ENCODE peak calls at places on chromosomes 1 and 21, in seven cellular contexts. A, Z, X, N, Y, V and R are unnamed samples. For H3K9me3, the result is how much of the 10 kb centered on the place peaks cover.

GRCh38 chr1:32967863-32968571 is 3.4 kb upstream of the RNF19B start:
- DNase-seq in X (no peak), A (no peak), Z (no peak), V (no peak), N (no peak), Y (no peak), R (no peak)

GRCh38 chr1:209106237-209106741 is 477.2 kb upstream of the CAMK1G start:
- DNase-seq in Z (peak), N (no peak), X (no peak), A (no peak), V (no peak), Y (no peak), R (no peak)

GRCh38 chr1:52602328-52603300 is at the start of gene GPX7:
- DNase-seq in N (peak), X (peak), Z (peak), V (peak), Y (no peak), A (peak), R (peak)

GRCh38 chr1:246364415-246364941 is 142.6 kb downstream of the SMYD3 start:
- DNase-seq in N (no peak), Y (no peak), X (no peak), A (no peak), V (no peak), Z (no peak), R (no peak)

GRCh38 chr1:154846921-154847442 is 23.1 kb downstream of the KCNN3 start:
- DNase-seq in V (no peak), A (no peak), X (peak), Y (no peak), Z (no peak), N (no peak), R (no peak)

GRCh38 chr1:63717511-63718120 is 56.2 kb upstream of the ROR1 start:
- DNase-seq in X (no peak), A (no peak), V (no peak), Z (no peak), Y (no peak), N (no peak), R (no peak)

GRCh38 chr21:44407493-44407892 is 47.8 kb upstream of the LRRC3 start:
- DNase-seq in A (no peak), Z (no peak), X (no peak), V (no peak), N (no peak), Y (no peak), R (no peak)

GRCh38 chr1:166353162-166353561 is 186.4 kb upstream of the FAM78B start:
- DNase-seq in N (no peak), Z (no peak), X (no peak), Y (no peak), A (no peak), V (no peak), R (no peak)

GRCh38 chr1:248828845-248829244 is 3.1 kb upstream of the SH3BP5L start:
- DNase-seq in N (no peak), V (no peak), A (no peak), Z (no peak), X (no peak), Y (no peak), R (no peak)

GRCh38 chr1:154478639-154479038 is 23.4 kb upstream of the TDRD10 start:
- DNase-seq in N (no peak), Z (peak), A (no peak), V (no peak), X (no peak), Y (no peak), R (no peak)

GRCh38 chr1:19758227-19758830 is 41.4 kb downstream of the TMCO4 start:
- DNase-seq in Z (peak), V (no peak), A (no peak), N (no peak), Y (no peak), X (no peak), R (no peak)

GRCh38 chr1:202627841-202628565 is 82.3 kb downstream of the SYT2 start:
- DNase-seq in Y (no peak), X (peak), A (no peak), N (no peak), V (no peak), Z (no peak), R (no peak)

GRCh38 chr21:39120876-39121599 is 62.2 kb downstream of the PSMG1 start:
- DNase-seq in Z (no peak), N (no peak), A (no peak), Y (no peak), X (no peak), V (no peak), R (no peak)

GRCh38 chr1:14037101-14037807 is 337.3 kb downstream of the PRDM2 start:
- DNase-seq in A (no peak), N (no peak), Z (peak), Y (no peak), V (no peak), X (no peak), R (no peak)

GRCh38 chr1:34754878-34755637 is at the start of gene GJB5:
- DNase-seq in N (no peak), X (no peak), V (no peak), A (no peak), Z (no peak), Y (no peak), R (no peak)

GRCh38 chr1:241411056-241411775 is 54.2 kb upstream of the RGS7 start:
- DNase-seq in X (no peak), A (no peak), V (no peak), Z (no peak), Y (no peak), N (no peak), R (no peak)

GRCh38 chr1:234579967-234580366 is 30.0 kb downstream of the IRF2BP2 start:
- DNase-seq in Z (no peak), N (no peak), A (no peak), Y (no peak), V (no peak), X (no peak), R (no peak)

GRCh38 chr21:36948686-36949085 is 17.8 kb downstream of the HLCS start:
- DNase-seq in A (no peak), X (no peak), N (no peak), Y (no peak), Z (no peak), V (no peak), R (no peak)

GRCh38 chr1:205543351-205544305 is 39.2 kb downstream of the CDK18 start:
- DNase-seq in Z (no peak), V (no peak), Y (peak), A (peak), X (peak), N (peak), R (no peak)

GRCh38 chr1:19045898-19046889 is 89.7 kb upstream of the IFFO2 start:
- DNase-seq in A (no peak), Y (no peak), X (no peak), V (no peak), Z (no peak), N (no peak), R (no peak)

GRCh38 chr1:15007368-15007767 is 146.2 kb upstream of the TMEM51 start:
- DNase-seq in Y (no peak), Z (no peak), N (no peak), X (no peak), A (no peak), V (no peak), R (no peak)

GRCh38 chr1:91804546-91805023 is 81.4 kb downstream of the TGFBR3 start:
- DNase-seq in X (no peak), A (no peak), N (no peak), V (peak), Z (no peak), Y (no peak), R (peak)

GRCh38 chr21:38303300-38303699 is 46.5 kb downstream of the KCNJ15 start:
- DNase-seq in Y (peak), A (no peak), X (peak), Z (no peak), N (no peak), V (no peak), R (no peak)

GRCh38 chr1:197638316-197638715 is 137.0 kb downstream of the DENND1B start:
- DNase-seq in Y (no peak), Z (no peak), V (no peak), N (no peak), A (no peak), X (no peak), R (no peak)

GRCh38 chr1:234602334-234603220 is 7.4 kb downstream of the IRF2BP2 start:
- DNase-seq in A (no peak), Y (peak), X (no peak), Z (no peak), N (no peak), V (no peak), R (no peak)

GRCh38 chr1:235557495-235557894 is 53.2 kb upstream of the B3GALNT2 start:
- DNase-seq in V (no peak), X (no peak), Z (no peak), A (peak), Y (no peak), N (no peak), R (no peak)

GRCh38 chr1:194289569-194290266 is 1103.3 kb upstream of the B3GALT2 start:
- DNase-seq in N (no peak), Z (peak), V (peak), A (no peak), X (no peak), Y (no peak), R (peak)

GRCh38 chr1:227793948-227794812 is 21.3 kb upstream of the PRSS38 start:
- DNase-seq in Z (no peak), V (no peak), X (peak), Y (peak), A (peak), N (peak), R (no peak)

GRCh38 chr1:14328687-14329086 is 269.8 kb upstream of the KAZN start:
- DNase-seq in Y (no peak), X (no peak), N (no peak), Z (no peak), V (no peak), A (no peak), R (no peak)

GRCh38 chr1:44672254-44672955 is 1.9 kb downstream of the TMEM53 start:
- DNase-seq in N (peak), V (no peak), A (no peak), Y (no peak), Z (no peak), X (no peak), R (no peak)

DNA sequence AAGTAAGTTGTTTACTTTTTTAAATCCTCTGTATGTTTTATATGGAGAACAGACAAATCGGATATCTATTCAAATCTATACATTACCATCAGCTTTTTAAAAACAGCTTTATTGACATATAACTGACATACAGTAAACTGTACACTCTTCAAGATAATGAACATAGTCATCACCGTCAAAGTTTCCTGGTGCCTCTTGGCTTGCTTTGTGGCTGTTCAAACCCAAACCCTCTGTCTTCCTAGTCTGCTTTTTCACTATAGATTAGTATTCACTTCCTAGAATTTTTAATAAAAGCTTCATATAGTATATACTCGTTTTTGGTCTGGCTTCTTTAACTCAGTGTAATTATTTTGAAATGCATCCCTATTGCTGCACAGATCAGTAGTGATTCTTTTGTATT is 56.4 kb upstream of the TPTE start:
- DNase-seq in N (no peak), Z (no peak), Y (no peak), X (no peak), A (no peak), V (no peak), R (no peak)
- H3K9me3 ChIP-seq in N (under half), Z (under half), Y (under half), X (under half), A (under half), V (under half), R (under half)

GRCh38 chr1:143610196-143610595 is 361.6 kb downstream of the FAM72C start:
- DNase-seq in X (no peak), V (no peak), Z (no peak), Y (no peak), A (no peak), N (no peak), R (no peak)

DNA sequence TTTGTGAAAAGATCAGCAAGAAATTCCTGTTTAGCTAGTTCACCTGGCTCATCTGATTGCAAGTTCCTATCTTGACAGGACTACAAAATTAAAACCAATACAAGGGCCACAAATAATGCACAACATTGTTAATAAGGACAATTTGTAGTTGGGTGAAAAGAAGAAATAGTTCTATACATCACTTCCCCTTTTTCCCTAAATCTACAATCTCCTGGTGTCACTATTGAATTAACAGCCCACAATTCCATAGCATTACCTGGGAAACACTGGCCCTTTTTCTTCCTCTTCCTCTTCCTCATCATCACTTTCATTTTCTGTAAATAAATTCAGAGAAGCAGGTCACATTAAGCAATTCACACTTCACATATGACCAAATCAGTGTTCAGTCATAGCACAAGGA is 366.9 kb downstream of the FAM72C start:
- DNase-seq in N (no peak), A (no peak), X (no peak), Z (no peak), V (no peak), Y (no peak), R (no peak)
- H3K9me3 ChIP-seq in N (under half), A (under half), X (under half), Z (under half), V (under half), Y (under half), R (under half)

DNA sequence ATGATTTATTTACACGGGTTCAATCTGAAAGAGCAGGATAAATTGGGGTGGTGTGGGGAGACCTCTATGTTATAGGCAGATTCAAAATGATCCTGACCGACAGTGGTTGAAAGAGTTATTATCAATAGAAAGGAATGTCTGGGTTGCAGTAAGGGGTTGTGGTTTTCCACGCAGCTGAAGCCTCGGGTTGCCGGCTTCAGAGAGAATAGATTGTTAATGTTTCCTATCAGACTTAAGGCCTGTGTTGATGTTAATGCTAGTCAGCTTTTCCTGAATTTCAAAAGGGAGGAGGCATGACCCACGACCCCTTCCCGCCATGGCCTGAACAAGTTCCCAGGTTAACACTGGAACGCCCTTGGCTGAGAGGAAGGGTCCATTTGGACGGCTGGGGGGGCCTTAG is 2.2 kb upstream of the UBE2J2 start:
- DNase-seq in V (no peak), X (no peak), N (no peak), Z (no peak), Y (no peak), A (no peak), R (no peak)
- H3K9me3 ChIP-seq in V (under half), X (under half), N (under half), Z (under half), Y (under half), A (under half), R (under half)

GRCh38 chr1:164184273-164184672 is 374.7 kb upstream of the PBX1 start:
- DNase-seq in Z (no peak), V (no peak), X (no peak), A (no peak), Y (no peak), N (no peak), R (no peak)

GRCh38 chr1:164180824-164181223 is 378.2 kb upstream of the PBX1 start:
- DNase-seq in Y (no peak), X (no peak), A (no peak), V (no peak), Z (no peak), N (no peak), R (no peak)
- H3K9me3 ChIP-seq in Y (under half), X (under half), A (under half), V (under half), Z (under half), N (under half), R (under half)

GRCh38 chr1:9651565-9652378 is at the start of gene PIK3CD:
- DNase-seq in V (peak), N (no peak), X (peak), Z (no peak), A (peak), Y (no peak), R (peak)
- H3K9me3 ChIP-seq in V (under half), N (under half), X (under half), Z (under half), A (under half), Y (under half), R (under half)

GRCh38 chr1:238823416-238823815 is 563.0 kb upstream of the CHRM3 start:
- DNase-seq in X (no peak), Z (peak), N (no peak), V (no peak), A (no peak), Y (no peak), R (no peak)
- H3K9me3 ChIP-seq in X (under half), Z (under half), N (under half), V (under half), A (under half), Y (under half), R (under half)

DNA sequence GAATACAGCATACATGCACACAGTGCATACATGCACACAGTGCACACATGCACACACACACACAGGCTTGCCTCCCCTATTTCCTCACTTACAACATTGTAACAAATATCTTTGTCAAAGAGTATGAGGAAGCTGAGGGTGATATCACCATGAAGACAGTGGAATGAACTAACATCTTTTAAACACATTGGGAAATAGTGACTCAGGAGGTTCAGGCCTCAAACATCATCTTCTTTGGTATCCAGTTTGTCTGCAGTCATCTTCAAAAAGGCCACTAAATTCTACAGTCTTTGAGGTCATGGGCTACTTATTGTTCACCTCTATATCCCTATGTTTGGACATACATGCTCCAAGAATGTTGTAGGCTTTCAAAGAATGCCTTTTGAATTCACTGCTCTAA is 2.1 kb upstream of the LCE2B start:
- DNase-seq in N (no peak), A (no peak), Y (no peak), X (no peak), V (no peak), Z (peak), R (no peak)
- H3K9me3 ChIP-seq in N (under half), A (under half), Y (under half), X (under half), V (under half), Z (under half), R (under half)

DNA sequence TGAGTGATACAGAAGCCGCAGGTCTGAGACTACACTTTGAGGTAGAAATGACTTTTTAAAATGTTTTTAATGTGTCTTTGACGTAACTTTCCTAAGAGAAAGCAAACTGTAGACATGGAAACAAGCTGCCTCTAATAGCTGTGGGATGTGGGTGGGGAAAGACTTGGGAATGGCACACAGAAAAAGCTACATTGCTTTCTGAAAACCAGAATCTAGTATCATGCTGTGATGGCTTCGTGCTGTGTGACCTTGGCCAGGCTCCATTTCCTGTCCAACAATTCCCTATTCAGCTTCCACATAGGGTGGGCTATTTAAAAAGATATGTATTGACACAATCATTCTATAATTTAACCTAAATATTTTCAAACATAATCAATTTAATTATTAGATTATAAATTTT is 909.1 kb downstream of the NCAM2 start:
- DNase-seq in V (no peak), X (no peak), A (peak), N (no peak), Z (no peak), Y (no peak), R (no peak)
- H3K9me3 ChIP-seq in V (under half), X (under half), A (under half), N (under half), Z (under half), Y (under half), R (under half)

DNA sequence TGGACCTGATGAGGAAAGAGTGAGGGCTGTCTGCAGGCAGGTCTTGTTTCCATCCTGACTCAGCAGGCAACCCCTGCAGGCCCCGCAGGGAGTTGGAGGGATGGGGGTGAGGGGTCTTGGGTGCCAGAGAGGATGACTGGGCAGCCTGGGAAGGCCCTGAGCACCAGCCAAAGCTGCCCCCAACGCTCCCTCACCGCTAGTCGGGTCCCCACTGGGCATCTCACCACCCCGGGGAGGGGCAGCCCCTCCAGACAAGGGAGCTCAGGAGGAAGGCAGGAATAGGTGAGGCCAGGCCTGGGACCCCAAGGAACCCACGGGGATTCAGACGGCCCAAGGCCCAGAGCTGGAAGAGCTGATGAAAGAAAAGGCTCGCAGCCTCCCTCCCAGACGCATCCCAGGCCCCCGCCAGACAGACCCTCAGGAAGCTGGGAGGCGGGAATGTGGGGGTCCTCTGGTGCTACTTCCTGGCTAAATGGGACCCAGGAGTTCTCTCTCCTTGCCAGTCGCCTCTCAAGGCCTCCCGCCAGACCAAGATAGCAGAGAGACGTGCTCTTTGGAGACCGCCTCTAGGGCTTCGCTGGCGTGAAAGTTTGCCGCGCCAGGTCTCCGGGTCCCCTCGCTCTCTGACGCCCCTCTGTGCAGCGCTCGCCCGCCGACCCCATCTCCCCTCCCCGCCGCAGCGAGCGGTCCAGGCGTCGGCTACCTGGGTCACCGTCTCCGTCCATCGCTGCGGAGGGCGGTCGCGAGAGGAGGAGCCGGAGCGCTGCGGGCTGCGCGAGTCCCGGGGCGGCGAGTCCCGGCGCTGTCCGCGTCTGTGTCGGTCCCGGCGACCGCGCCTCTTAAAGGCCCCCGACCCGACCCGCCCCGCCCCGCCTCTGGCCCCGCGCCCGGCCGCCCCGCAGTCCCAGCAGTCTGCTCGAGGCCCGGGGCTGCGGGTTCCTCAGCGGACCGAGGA is at the start of gene FBXO2:
- DNase-seq in A (peak), V (no peak), X (peak), Y (no peak), N (no peak), Z (no peak), R (peak)
- H3K9me3 ChIP-seq in A (under half), V (under half), X (under half), Y (under half), N (under half), Z (under half), R (under half)